ENCODE peak calls at places on chromosome 10, in four cellular contexts. H is astrocyte, D is transverse colon, Z is PC-9. N is an unnamed sample.
A peak's percentile ranks its signal among the peaks of the same experiment; 100 is the strongest.

GRCh38 chr10:113127285-113128283 is 177.5 kb downstream of the TCF7L2 start:
- DNase-seq in H (no peak), D (no peak), Z (no peak), N (no peak)

GRCh38 chr10:11017575-11018425 is at the start of gene CELF2:
- DNase-seq in H (peak; percentile 10), D (peak; percentile 82), Z (no peak), N (no peak)

GRCh38 chr10:51180141-51180540 is 105.9 kb downstream of the PRKG1 start:
- DNase-seq in H (no peak), D (no peak), Z (no peak), N (no peak)

GRCh38 chr10:53331460-53331859 is 558.9 kb upstream of the MBL2 start:
- DNase-seq in H (no peak), D (no peak), Z (no peak), N (no peak)

GRCh38 chr10:61172182-61172926 is 228.4 kb upstream of the RHOBTB1 start:
- DNase-seq in H (no peak), D (no peak), Z (no peak), N (no peak)

GRCh38 chr10:24908793-24909423 is 43.5 kb downstream of the PRTFDC1 start:
- DNase-seq in H (peak; percentile 80), D (no peak), Z (no peak), N (peak; percentile 83)

GRCh38 chr10:78354101-78354500 is 320.4 kb downstream of the RPS24 start:
- DNase-seq in H (no peak), D (no peak), Z (no peak), N (no peak)

GRCh38 chr10:118207470-118208007 is 134.6 kb downstream of the FAM204A start:
- DNase-seq in H (no peak), D (peak; percentile 23), Z (no peak), N (no peak)

GRCh38 chr10:80681142-80681541 is 143.4 kb downstream of the SH2D4B start:
- DNase-seq in H (no peak), D (no peak), Z (no peak), N (no peak)

GRCh38 chr10:91034042-91034441 is 113.2 kb upstream of the ANKRD1 start:
- DNase-seq in H (no peak), D (no peak), Z (no peak), N (no peak)

GRCh38 chr10:93566435-93567276 is at the start of gene FFAR4:
- DNase-seq in H (no peak), D (peak; percentile 58), Z (peak; percentile 76), N (no peak)

GRCh38 chr10:75922435-75922834 is 491.0 kb downstream of the LRMDA start:
- DNase-seq in H (no peak), D (no peak), Z (no peak), N (no peak)

GRCh38 chr10:114337510-114338462 is 66.5 kb downstream of the AFAP1L2 start:
- DNase-seq in H (peak; percentile 53), D (no peak), Z (no peak), N (no peak)

GRCh38 chr10:118484152-118484871 is 111.1 kb downstream of the PRLHR start:
- DNase-seq in H (no peak), D (no peak), Z (no peak), N (no peak)

GRCh38 chr10:72819053-72819452 is 74.5 kb upstream of the OIT3 start:
- DNase-seq in H (no peak), D (no peak), Z (no peak), N (no peak)

GRCh38 chr10:11035318-11035920 is 17.7 kb downstream of the CELF2 start:
- DNase-seq in H (peak; percentile 80), D (peak; percentile 34), Z (no peak), N (peak; percentile 89)

GRCh38 chr10:116748041-116748440 is 5.7 kb upstream of the HSPA12A start:
- DNase-seq in H (peak; percentile 58), D (peak; percentile 19), Z (peak; percentile 74), N (peak; percentile 47)

GRCh38 chr10:11407939-11408338 is 203.5 kb downstream of the USP6NL start:
- DNase-seq in H (no peak), D (no peak), Z (no peak), N (no peak)

GRCh38 chr10:31683682-31684081 is 244.9 kb downstream of the ARHGAP12 start:
- DNase-seq in H (no peak), D (no peak), Z (no peak), N (no peak)

GRCh38 chr10:57262908-57263307 is 901.8 kb upstream of the ZWINT start:
- DNase-seq in H (no peak), D (no peak), Z (no peak), N (no peak)

GRCh38 chr10:17562572-17562971 is 54.6 kb downstream of the HACD1 start:
- DNase-seq in H (peak; percentile 95), D (no peak), Z (no peak), N (peak; percentile 24)

GRCh38 chr10:44975487-44976331 is 2.9 kb downstream of the DEPP1 start:
- DNase-seq in H (peak; percentile 76), D (peak; percentile 51), Z (peak; percentile 85), N (peak; percentile 37)

GRCh38 chr10:74901867-74902439 is 75.6 kb downstream of the KAT6B start:
- DNase-seq in H (no peak), D (no peak), Z (no peak), N (no peak)

GRCh38 chr10:28317735-28318134 is 14.9 kb upstream of the MPP7 start:
- DNase-seq in H (no peak), D (no peak), Z (no peak), N (no peak)

GRCh38 chr10:6383099-6383812 is 180.5 kb downstream of the PFKFB3 start:
- DNase-seq in H (peak; percentile 76), D (no peak), Z (no peak), N (peak; percentile 25)

GRCh38 chr10:27660268-27660667 is 85.4 kb downstream of the MKX start:
- DNase-seq in H (no peak), D (no peak), Z (no peak), N (no peak)

GRCh38 chr10:60521974-60522405 is 132.3 kb upstream of the ANK3 start:
- DNase-seq in H (peak; percentile 98), D (no peak), Z (no peak), N (peak; percentile 53)

DNA sequence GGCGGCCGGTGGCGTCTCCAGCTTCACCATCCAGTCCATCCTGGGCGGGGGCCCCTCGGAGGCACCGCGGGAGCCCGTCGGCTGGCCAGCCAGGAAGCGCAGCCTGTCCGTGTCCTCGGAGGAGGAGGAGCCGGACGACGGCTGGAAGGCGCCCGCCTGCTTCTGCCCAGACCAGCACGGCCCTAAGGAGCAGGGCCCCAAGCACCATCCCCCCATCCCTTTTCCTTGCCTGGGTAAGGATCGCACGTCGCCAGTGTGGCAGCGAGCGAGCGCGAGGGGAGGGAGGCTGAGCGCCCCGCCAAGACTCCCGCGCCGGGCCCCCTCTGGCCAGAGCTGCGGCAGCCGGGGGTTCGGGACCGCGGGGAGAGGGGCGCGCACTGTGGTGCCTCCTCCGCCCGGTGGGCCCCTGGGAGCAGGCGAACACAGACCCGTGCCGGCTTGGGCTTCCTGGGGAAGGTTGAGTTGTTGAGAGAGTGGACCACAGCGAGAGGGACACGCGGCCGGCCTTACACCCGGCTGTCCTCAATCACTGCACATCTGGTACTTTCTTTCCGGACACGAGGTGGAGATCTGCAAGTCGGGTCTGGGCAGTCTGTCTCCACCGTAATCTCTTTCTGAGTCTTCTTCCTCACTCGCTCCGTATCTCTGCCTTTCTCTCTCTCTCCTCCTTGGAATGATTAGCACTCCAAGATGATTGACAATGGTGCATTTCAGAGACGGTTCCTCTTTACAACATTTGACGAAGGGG is 652 bp downstream of the HMX2 start:
- DNase-seq in H (no peak), D (no peak), Z (no peak), N (no peak)
- H3K27me3 ChIP-seq in H (peaks cover 95% of the 10 kb centered on the region), D (peaks cover 99% of the 10 kb centered on the region), Z (peaks cover 3% of the 10 kb centered on the region), N (peaks cover 82% of the 10 kb centered on the region)

DNA sequence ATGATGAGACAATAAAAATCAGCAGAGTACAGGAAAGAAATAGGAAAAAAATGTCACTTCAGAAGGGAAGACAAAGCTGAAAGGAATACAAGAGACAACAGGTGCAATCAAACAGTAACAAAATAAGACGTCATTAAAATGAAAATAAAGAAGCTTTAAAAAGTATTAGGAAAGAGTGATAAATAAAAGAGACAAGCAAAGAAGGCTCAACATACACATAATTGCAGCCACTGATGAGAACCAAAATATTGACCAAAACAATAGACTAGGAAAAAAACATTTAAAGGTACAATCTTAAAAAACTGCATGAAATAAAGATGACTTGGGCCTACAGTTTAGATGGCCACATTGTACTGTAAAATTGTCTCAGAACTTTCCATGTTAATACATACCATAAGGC is 160.5 kb upstream of the MINDY3 start:
- DNase-seq in H (no peak), D (no peak), Z (no peak), N (no peak)
- H3K4me3 ChIP-seq in H (no peak overlapping the region), D (no peak overlapping the region), Z (no peak overlapping the region), N (no peak overlapping the region)

GRCh38 chr10:62514079-62514693 is 140.0 kb downstream of the ZNF365 start:
- DNase-seq in H (no peak), D (no peak), Z (no peak), N (no peak)
- TF ChIP-seq CTCF in H (no peak), D (no peak), Z (no peak), N (no peak)

GRCh38 chr10:14047431-14047830 is 283.3 kb downstream of the FRMD4A start:
- DNase-seq in H (no peak), D (no peak), Z (no peak), N (no peak)

GRCh38 chr10:14050598-14050997 is 280.1 kb downstream of the FRMD4A start:
- DNase-seq in H (no peak), D (no peak), Z (no peak), N (no peak)

GRCh38 chr10:14052926-14053325 is 277.8 kb downstream of the FRMD4A start:
- DNase-seq in H (no peak), D (no peak), Z (peak; percentile 67), N (no peak)

GRCh38 chr10:14048930-14049613 is 281.7 kb downstream of the FRMD4A start:
- DNase-seq in H (no peak), D (no peak), Z (no peak), N (no peak)
- H3K27me3 ChIP-seq in H (no peaks in the 10 kb centered on the region), D (no peaks in the 10 kb centered on the region), Z (no peaks in the 10 kb centered on the region), N (no peaks in the 10 kb centered on the region)

GRCh38 chr10:71038234-71038633 is 149.9 kb upstream of the PCBD1 start:
- DNase-seq in H (no peak), D (no peak), Z (no peak), N (no peak)

GRCh38 chr10:71040890-71041590 is 152.7 kb upstream of the PCBD1 start:
- DNase-seq in H (no peak), D (no peak), Z (no peak), N (no peak)

GRCh38 chr10:71038921-71039320 is 150.6 kb upstream of the PCBD1 start:
- DNase-seq in H (no peak), D (no peak), Z (no peak), N (no peak)

GRCh38 chr10:71039551-71039950 is 151.2 kb upstream of the PCBD1 start:
- DNase-seq in H (no peak), D (no peak), Z (no peak), N (no peak)

DNA sequence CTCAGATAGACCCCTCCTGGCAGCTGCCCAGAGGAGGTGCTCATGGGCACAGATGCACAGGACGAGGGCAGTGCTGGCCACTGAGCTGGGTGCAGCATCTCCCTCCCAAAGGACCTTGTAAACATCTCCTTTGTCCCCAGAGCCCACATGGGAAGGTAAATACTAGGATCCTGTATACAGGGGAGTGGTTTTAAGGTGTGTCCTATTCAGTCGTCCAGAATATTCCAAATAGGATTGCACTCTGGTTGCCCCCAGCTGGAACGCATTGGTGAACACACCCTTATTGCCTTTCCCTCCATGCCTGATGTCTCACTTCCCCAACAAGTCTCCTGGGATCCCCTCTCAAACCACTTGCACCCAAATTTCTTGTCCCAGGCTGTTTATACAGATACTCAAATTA is 152.0 kb upstream of the PCBD1 start:
- DNase-seq in H (no peak), D (no peak), Z (no peak), N (no peak)
- H3K4me3 ChIP-seq in H (no peak overlapping the region), D (no peak overlapping the region), Z (no peak overlapping the region), N (no peak overlapping the region)

N was measured in brain microvascular endothelial cell.